ENCODE peak calls at places on chromosome 9, in six cellular contexts. X is SK-N-SH, J is A549, K is GM12878, S is K562, F is HepG2. Y is an unnamed sample.

GRCh38 chr9:89428901-89429890 is 68.7 kb downstream of the SEMA4D start:
- DNase-seq in X (no peak), J (peak), K (no peak), S (peak), F (no peak), Y (no peak)

GRCh38 chr9:79013715-79014610 is 557.8 kb upstream of the TLE4 start:
- DNase-seq in X (no peak), J (no peak), K (no peak), S (no peak), F (no peak), Y (peak)

GRCh38 chr9:108142142-108142503 is 652.6 kb upstream of the KLF4 start:
- DNase-seq in X (no peak), J (no peak), K (no peak), S (no peak), F (no peak), Y (no peak)

GRCh38 chr9:132412089-132412488 is 2.1 kb downstream of the CFAP77 start:
- DNase-seq in X (peak), J (peak), K (no peak), S (peak), F (peak), Y (no peak)

GRCh38 chr9:5688109-5688508 is 59.2 kb downstream of the RIC1 start:
- DNase-seq in X (no peak), J (peak), K (no peak), S (peak), F (no peak), Y (peak)

GRCh38 chr9:36729902-36730301 is 157.2 kb downstream of the MELK start:
- DNase-seq in X (no peak), J (no peak), K (no peak), S (no peak), F (no peak), Y (peak)

GRCh38 chr9:35552376-35552775 is 52.7 kb upstream of the TESK1 start:
- DNase-seq in X (no peak), J (no peak), K (no peak), S (no peak), F (no peak), Y (peak)

GRCh38 chr9:98943682-98944129 is at the start of gene COL15A1:
- DNase-seq in X (peak), J (peak), K (no peak), S (peak), F (no peak), Y (no peak)

GRCh38 chr9:112120471-112120925 is 54.6 kb downstream of the SUSD1 start:
- DNase-seq in X (no peak), J (no peak), K (no peak), S (no peak), F (no peak), Y (no peak)

GRCh38 chr9:134545213-134546211 is 96.1 kb upstream of the COL5A1 start:
- DNase-seq in X (no peak), J (no peak), K (no peak), S (no peak), F (no peak), Y (peak)

GRCh38 chr9:121670447-121670846 is 19.0 kb downstream of the DAB2IP start:
- DNase-seq in X (no peak), J (no peak), K (no peak), S (no peak), F (no peak), Y (peak)
- TF ChIP-seq SMC3 in X (no peak), J (no peak), K (no peak), S (no peak), F (no peak), Y (no peak)

GRCh38 chr9:126694206-126695081 is 80.7 kb downstream of the LMX1B start:
- DNase-seq in X (peak), J (no peak), K (no peak), S (no peak), F (no peak), Y (no peak)
- TF ChIP-seq SMC3 in X (no peak), J (no peak), K (no peak), S (no peak), F (no peak), Y (no peak)

DNA sequence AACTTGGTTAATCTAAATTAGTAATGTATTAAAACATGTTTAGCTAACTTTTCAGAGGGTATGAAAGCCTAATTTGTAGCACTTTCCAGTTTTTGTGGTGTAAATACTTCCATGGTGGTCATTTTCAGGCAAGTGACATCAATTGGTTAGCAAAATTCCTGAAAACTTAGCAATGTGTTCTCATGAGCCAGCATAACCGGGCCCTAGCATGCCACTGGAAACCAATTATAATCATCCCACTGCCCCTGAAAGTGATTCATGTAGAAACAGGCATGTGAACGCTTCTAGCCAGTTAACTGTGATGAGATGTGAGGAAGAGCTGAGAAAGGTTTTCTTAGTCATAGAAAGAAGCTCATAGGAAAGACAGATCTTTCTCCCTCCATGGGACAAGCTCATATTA is 417.2 kb downstream of the TLR4 start:
- DNase-seq in X (no peak), J (no peak), K (no peak), S (no peak), F (no peak), Y (no peak)
- TF ChIP-seq SMC3 in X (no peak), J (no peak), K (no peak), S (no peak), F (no peak), Y (no peak)

DNA sequence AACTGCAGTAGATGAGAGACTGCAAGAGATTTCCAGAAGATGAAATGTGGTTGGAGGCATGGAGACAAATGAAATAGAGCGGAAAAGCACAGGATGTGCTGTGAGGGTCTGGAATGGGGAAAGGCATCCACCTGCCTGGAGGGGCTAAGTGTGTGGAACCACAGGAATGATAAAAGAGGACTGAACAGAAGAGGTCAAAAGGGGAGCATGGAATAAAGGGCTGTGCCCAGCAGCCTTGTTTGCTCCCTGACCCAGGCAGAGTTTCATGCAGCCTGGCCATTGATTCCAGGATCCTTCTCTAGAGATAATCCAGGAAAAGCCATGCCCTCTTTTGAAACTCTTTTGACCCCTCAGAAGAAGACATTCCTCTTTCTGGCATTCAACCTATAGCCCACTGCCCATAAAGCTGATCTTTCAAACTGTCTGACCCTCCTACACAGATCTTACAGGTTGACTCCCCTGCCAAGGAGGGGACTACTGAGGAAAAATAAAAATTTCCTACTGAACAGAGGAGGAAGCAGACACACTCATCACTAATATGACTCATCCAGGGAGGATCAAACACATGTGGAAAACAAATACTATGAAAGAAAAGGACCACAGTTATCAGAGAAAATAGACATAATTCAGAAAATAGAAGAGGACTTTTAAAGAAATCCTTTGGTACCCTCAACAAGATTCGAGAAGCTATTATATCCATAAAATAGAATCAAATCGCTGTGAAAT is 273.5 kb upstream of the PCSK5 start:
- DNase-seq in X (no peak), J (no peak), K (no peak), S (no peak), F (no peak), Y (no peak)
- TF ChIP-seq SMC3 in X (no peak), J (no peak), K (no peak), S (no peak), F (no peak), Y (no peak)

GRCh38 chr9:114385412-114386181 is 2.2 kb downstream of the AKNA start:
- DNase-seq in X (no peak), J (peak), K (peak), S (no peak), F (peak), Y (peak)

GRCh38 chr9:114387678-114388431 is at the start of gene AKNA:
- DNase-seq in X (no peak), J (no peak), K (no peak), S (no peak), F (no peak), Y (peak)

GRCh38 chr9:114388764-114389375 is 1.1 kb upstream of the AKNA start:
- DNase-seq in X (no peak), J (no peak), K (no peak), S (no peak), F (no peak), Y (no peak)

GRCh38 chr9:114386361-114386885 is 1.4 kb downstream of the AKNA start:
- DNase-seq in X (no peak), J (no peak), K (no peak), S (no peak), F (no peak), Y (no peak)

GRCh38 chr9:114386886-114387677 is 700 bp downstream of the AKNA start:
- DNase-seq in X (no peak), J (no peak), K (no peak), S (no peak), F (no peak), Y (peak)
- TF ChIP-seq SMC3 in X (no peak), J (no peak), K (no peak), S (no peak), F (no peak), Y (no peak)

GRCh38 chr9:86822006-86822405 is 125.3 kb downstream of the GAS1 start:
- DNase-seq in X (no peak), J (no peak), K (no peak), S (no peak), F (no peak), Y (no peak)

GRCh38 chr9:86818636-86819035 is 128.7 kb downstream of the GAS1 start:
- DNase-seq in X (no peak), J (no peak), K (no peak), S (no peak), F (no peak), Y (no peak)

GRCh38 chr9:86816868-86817267 is 130.4 kb downstream of the GAS1 start:
- DNase-seq in X (no peak), J (no peak), K (no peak), S (no peak), F (no peak), Y (no peak)

GRCh38 chr9:86822414-86822813 is 124.9 kb downstream of the GAS1 start:
- DNase-seq in X (no peak), J (no peak), K (no peak), S (no peak), F (no peak), Y (no peak)

DNA sequence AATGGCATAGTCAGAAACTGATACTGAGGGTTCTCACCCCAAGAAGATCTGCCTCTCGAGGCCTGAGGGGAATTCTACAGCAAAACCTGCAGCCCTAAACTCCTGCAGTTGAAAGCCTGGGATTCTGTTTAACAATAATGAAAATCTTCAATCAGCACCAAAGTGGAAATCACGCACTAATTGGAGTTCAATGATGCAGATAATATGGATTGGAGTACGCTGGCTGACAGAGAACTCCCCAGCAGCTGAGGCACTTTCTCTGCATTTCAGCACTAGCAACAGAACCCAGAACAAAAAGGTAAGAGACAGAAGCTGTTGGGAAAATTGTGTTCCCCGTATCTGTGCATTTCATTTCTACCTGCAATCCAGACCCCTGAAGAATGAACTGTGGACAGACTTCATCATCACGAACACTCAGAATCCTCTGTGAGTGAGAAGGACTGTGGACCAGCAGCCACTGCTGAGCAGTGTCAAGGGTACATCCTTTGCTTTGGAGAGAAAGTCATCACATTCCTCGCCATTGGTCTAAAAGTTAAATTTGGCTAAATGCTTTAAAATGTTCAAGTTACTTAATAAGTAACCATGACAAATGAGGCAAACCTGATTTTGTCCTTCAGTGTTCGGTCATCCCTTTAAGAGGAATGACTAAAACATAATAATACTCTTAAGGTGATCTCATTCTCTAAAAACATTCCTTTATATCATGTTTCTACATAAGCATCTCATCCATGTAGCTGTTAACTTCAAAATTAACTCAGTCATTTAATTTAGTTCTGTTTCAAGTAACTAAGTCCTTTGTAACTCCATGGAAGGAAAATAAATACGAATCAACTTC is 126.1 kb downstream of the GAS1 start:
- DNase-seq in X (no peak), J (no peak), K (no peak), S (no peak), F (no peak), Y (peak)
- TF ChIP-seq SMC3 in X (no peak), J (no peak), K (no peak), S (no peak), F (no peak), Y (no peak)

DNA sequence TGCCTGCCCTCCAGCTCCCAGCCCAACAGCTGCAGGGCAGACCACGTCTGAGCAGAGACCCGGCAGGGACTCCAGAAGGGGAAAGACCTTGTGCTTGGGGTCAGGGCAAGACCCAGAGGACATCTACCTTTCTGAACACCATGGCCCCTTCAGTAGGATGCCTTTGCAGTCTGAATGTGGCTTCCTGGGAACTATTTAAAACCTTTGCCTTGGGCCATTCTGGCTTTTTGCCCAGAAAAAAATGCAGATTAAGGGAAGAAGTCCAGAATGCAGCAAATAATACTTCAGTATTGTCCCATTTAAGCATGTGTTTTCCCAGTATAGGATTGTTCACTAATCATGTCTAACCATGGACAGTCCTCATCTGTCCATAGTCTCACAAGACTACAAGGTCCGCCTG is 67.5 kb upstream of the ERCC6L2 start:
- DNase-seq in X (no peak), J (no peak), K (no peak), S (no peak), F (no peak), Y (peak)
- TF ChIP-seq SMC3 in X (no peak), J (no peak), K (no peak), S (no peak), F (no peak), Y (no peak)

DNA sequence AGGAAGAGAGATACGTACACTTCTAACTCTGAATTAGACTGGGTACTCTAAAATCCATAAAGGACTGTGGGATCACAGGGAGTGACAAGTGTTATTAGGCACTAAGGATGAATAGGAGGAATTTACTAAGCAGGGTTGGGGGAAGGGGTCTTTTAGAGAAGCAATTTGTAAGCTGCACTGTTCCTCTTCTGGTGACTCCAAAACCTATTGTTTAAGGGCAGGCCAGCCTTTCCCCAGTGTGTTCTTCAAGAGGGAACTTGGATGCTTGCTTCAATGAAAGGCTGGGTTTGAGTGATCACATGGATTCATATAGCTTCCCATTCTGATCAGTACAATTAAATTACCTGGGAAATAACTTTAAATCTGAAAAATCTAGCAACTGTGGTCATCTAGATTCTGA is 71.8 kb downstream of the STX17 start:
- DNase-seq in X (no peak), J (no peak), K (no peak), S (no peak), F (no peak), Y (no peak)
- TF ChIP-seq SMC3 in X (no peak), J (no peak), K (no peak), S (no peak), F (no peak), Y (no peak)

GRCh38 chr9:71928376-71928775 is 16.9 kb downstream of the C9orf85 start:
- DNase-seq in X (no peak), J (no peak), K (no peak), S (no peak), F (no peak), Y (peak)
- TF ChIP-seq SMC3 in X (no peak), J (no peak), K (no peak), S (no peak), F (no peak), Y (no peak)

GRCh38 chr9:65444943-65445342 is 159.9 kb upstream of the FOXD4L5 start:
- DNase-seq in X (no peak), J (no peak), K (no peak), S (no peak), F (no peak), Y (no peak)
- TF ChIP-seq SMC3 in X (no peak), J (no peak), K (no peak), S (no peak), F (no peak), Y (no peak)